ENCODE peak calls at places on chromosomes 5 and 9, in five cellular contexts. C, V, H, M and U are unnamed samples.

GRCh38 chr9:96418920-96419690 is 935 bp upstream of the ZNF367 start:
- DNase-seq in C (peak), V (peak), H (peak), M (peak), U (no peak)

GRCh38 chr5:3740546-3741371 is 145.1 kb downstream of the IRX1 start:
- DNase-seq in C (no peak), V (no peak), H (no peak), M (peak), U (peak)

GRCh38 chr5:2751592-2752021 is at the start of gene IRX2:
- DNase-seq in C (no peak), V (no peak), H (no peak), M (peak), U (peak)

GRCh38 chr5:169354263-169354662 is 53.3 kb upstream of the SLIT3 start:
- DNase-seq in C (no peak), V (no peak), H (no peak), M (no peak), U (no peak)

GRCh38 chr5:32042571-32042970 is 131.5 kb downstream of the GOLPH3 start:
- DNase-seq in C (no peak), V (no peak), H (no peak), M (no peak), U (no peak)

GRCh38 chr5:15933481-15934207 is 245.9 kb downstream of the MARCHF11 start:
- DNase-seq in C (no peak), V (no peak), H (no peak), M (no peak), U (no peak)

GRCh38 chr5:57955506-57955905 is 472.9 kb upstream of the ACTBL2 start:
- DNase-seq in C (peak), V (no peak), H (no peak), M (no peak), U (no peak)

GRCh38 chr9:100190339-100190738 is 91.3 kb downstream of the INVS start:
- DNase-seq in C (no peak), V (no peak), H (no peak), M (no peak), U (no peak)

GRCh38 chr5:32090026-32090754 is 83.9 kb downstream of the GOLPH3 start:
- DNase-seq in C (no peak), V (no peak), H (no peak), M (no peak), U (no peak)

GRCh38 chr9:33220681-33221567 is 19.0 kb upstream of the SPINK4 start:
- DNase-seq in C (no peak), V (no peak), H (no peak), M (no peak), U (no peak)

GRCh38 chr5:82072138-82072537 is 100.3 kb downstream of the ATG10 start:
- DNase-seq in C (no peak), V (no peak), H (no peak), M (no peak), U (no peak)

GRCh38 chr5:141992349-141992963 is 20.4 kb downstream of the GNPDA1 start:
- DNase-seq in C (peak), V (no peak), H (peak), M (peak), U (peak)

GRCh38 chr5:149999359-149999758 is 1.1 kb downstream of the TIGD6 start:
- DNase-seq in C (peak), V (no peak), H (no peak), M (no peak), U (no peak)
- H3K27ac ChIP-seq in C (peak), V (peak), H (peak), M (peak), U (peak)

DNA sequence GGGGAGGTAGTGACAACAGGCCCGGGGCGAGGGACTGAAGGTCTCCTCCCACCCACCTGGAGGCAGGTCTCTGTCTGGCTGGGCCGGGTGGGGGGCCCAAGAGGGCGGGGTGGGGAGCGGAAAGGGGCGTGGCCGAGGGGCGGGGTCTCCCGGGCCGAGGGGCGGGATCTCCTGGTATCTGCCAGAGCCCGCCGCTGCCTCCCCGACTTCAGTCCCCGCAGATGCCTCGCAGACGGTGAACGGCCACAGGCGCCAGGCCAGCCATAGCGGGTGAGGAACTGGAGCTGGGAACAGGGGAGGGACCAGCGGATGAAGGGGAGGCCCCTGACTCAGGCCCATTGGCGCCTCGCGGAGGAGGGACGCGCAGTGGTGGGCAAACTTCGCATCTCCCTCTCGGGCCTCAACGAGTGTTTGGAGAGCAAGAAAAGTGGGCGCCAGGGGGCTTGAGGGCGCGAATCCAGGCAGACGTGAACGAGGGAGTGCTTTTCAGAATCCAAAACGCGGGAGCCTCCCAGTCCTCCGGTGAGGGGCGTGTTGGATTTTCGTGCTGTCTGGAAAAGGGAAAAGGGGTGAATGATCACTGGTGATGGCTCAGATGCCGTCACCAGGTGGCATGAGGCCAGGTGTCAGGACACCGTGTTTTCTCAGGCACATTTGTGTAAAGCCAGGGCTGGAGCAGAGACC is at the start of gene ADGRD2:
- DNase-seq in C (peak), V (no peak), H (no peak), M (peak), U (peak)
- TF ChIP-seq POLR2AphosphoS5 in C (no peak), V (no peak), H (no peak), M (no peak), U (no peak)

GRCh38 chr5:35922468-35922867 is 16.0 kb downstream of the CAPSL start:
- DNase-seq in C (no peak), V (no peak), H (no peak), M (no peak), U (no peak)

GRCh38 chr5:35921930-35922329 is 16.5 kb downstream of the CAPSL start:
- DNase-seq in C (no peak), V (no peak), H (no peak), M (no peak), U (no peak)

GRCh38 chr5:35920890-35921289 is 17.5 kb downstream of the CAPSL start:
- DNase-seq in C (peak), V (no peak), H (no peak), M (no peak), U (no peak)

GRCh38 chr5:35924122-35924949 is 14.1 kb downstream of the CAPSL start:
- DNase-seq in C (no peak), V (no peak), H (no peak), M (no peak), U (no peak)

DNA sequence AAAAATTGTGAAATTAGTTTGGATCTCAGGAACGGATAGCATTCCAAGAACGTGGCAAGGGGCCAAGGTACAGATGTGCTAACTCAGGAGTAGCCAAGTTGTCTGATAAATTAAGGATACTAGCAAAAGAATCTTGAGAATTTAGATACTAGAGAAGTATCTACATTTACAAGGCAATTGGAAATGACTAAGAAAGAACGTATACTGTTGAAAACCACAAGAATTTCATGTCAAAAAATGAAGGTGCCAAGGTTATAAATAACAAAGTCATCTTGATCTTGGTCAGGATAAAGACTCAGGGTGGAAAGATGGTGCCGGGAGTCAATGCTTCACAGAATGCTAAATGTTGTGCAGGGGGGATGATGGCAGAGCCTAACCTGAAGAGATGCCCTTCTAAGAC is 19.2 kb downstream of the CAPSL start:
- DNase-seq in C (no peak), V (no peak), H (no peak), M (no peak), U (no peak)
- H3K4me3 ChIP-seq in C (no peak), V (no peak), H (no peak), M (no peak), U (no peak)

DNA sequence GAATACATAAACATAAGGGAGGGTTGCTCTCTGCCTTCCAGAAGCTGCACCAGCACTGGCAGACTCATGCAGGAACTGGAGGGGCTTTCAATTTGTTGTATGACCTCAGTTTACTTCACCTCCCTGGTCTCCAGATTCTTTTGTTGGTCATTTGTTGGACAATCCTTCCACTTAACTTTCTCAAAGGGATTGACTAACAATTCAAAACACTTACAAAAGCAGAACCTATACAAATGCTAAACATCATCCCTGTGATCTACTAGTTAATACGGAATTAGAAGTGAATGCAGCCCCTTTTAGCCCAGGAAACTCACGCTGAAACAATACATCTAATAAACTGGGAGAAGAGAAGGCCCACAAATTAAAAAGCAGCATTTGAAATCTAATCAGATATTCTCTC is 404.6 kb upstream of the BRINP1 start:
- DNase-seq in C (no peak), V (no peak), H (no peak), M (no peak), U (no peak)
- H3K27ac ChIP-seq in C (no peak), V (no peak), H (no peak), M (no peak), U (no peak)

DNA sequence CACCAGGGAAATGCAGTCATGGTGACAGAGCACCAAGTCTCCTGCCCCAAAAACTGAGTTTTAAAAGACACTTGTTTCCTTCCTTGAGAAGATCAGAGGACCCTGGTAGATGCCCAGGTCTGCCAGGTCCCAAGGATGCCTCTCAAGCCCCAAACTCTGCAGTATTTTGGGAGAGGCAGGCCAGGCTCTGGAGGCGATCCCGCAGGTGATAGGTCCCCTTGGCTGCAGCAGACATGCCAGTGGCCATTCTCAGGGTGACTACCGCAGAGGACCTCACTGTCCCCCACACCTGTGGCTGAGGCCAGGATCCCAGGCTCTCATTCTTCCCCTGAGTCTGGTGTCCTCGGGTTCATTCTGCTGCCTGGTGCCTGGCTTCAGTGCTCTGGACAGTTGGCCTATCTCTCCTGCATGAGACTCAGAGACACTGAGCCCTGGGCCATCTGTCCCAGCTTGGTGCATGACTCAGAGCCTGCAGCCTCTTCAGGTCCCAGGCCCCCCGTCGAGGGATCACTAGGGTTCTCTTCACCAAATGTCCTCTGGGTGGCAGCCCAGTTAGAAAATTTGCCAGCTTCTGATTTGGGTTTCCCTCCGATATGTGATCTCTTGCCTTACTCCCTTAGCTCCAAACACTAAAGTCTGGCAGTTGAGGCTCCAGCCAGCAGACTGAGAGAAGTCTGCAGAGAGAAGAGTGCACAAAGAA is 59.7 kb upstream of the GARNL3 start:
- DNase-seq in C (peak), V (no peak), H (peak), M (no peak), U (no peak)
- TF ChIP-seq POLR2AphosphoS5 in C (no peak), V (no peak), H (no peak), M (no peak), U (no peak)